ENCODE peak calls at places on chromosomes 12 and 14, in four cellular contexts. One of them, this sample, is unnamed.

GRCh38 chr14:64193821-64194220 is 100.3 kb downstream of the ESR2 start:
- DNase-seq in DND-41: no peak
- DNase-seq in AG10803: no peak
- DNase-seq in AG04449: no peak
- DNase-seq in this sample: no peak

GRCh38 chr12:68883151-68883550 is 49.8 kb downstream of the CPM start:
- DNase-seq in DND-41: no peak
- DNase-seq in AG10803: no peak
- DNase-seq in AG04449: no peak
- DNase-seq in this sample: no peak

GRCh38 chr12:663293-663871 is at the start of gene NINJ2:
- DNase-seq in AG04449: no peak
- DNase-seq in AG10803: peak
- DNase-seq in DND-41: peak
- DNase-seq in this sample: no peak

GRCh38 chr12:30694971-30695326 is 720 bp downstream of the IPO8 start:
- DNase-seq in DND-41: peak
- DNase-seq in AG10803: peak
- DNase-seq in AG04449: no peak
- DNase-seq in this sample: no peak

GRCh38 chr14:76311410-76311758 is 64.6 kb upstream of the ESRRB start:
- DNase-seq in DND-41: no peak
- DNase-seq in AG10803: no peak
- DNase-seq in AG04449: no peak
- DNase-seq in this sample: no peak

GRCh38 chr14:51564460-51564859 is 87.2 kb upstream of the FRMD6 start:
- DNase-seq in DND-41: no peak
- DNase-seq in AG10803: no peak
- DNase-seq in AG04449: no peak
- DNase-seq in this sample: no peak

GRCh38 chr14:78007160-78007559 is 163.0 kb upstream of the NRXN3 start:
- DNase-seq in AG04449: no peak
- DNase-seq in AG10803: no peak
- DNase-seq in DND-41: no peak
- DNase-seq in this sample: no peak

GRCh38 chr14:102593841-102594170 is 1.4 kb downstream of the RCOR1 start:
- DNase-seq in AG04449: no peak
- DNase-seq in AG10803: no peak
- DNase-seq in DND-41: no peak
- DNase-seq in this sample: no peak

GRCh38 chr12:125684968-125685790 is 619.9 kb downstream of the AACS start:
- DNase-seq in DND-41: no peak
- DNase-seq in AG10803: no peak
- DNase-seq in AG04449: no peak
- DNase-seq in this sample: no peak

GRCh38 chr12:91967590-91967989 is 178.1 kb downstream of the BTG1 start:
- DNase-seq in AG04449: no peak
- DNase-seq in DND-41: no peak
- DNase-seq in AG10803: no peak
- DNase-seq in this sample: no peak

GRCh38 chr12:53798575-53798974 is 46.8 kb upstream of the CISTR start:
- DNase-seq in AG04449: no peak
- DNase-seq in AG10803: no peak
- DNase-seq in DND-41: no peak
- DNase-seq in this sample: no peak

GRCh38 chr12:130881548-130881947 is 9.7 kb downstream of the RAN start:
- DNase-seq in AG10803: no peak
- DNase-seq in AG04449: no peak
- DNase-seq in DND-41: no peak
- DNase-seq in this sample: no peak

GRCh38 chr12:130881046-130881445 is 9.2 kb downstream of the RAN start:
- DNase-seq in AG04449: no peak
- DNase-seq in AG10803: no peak
- DNase-seq in DND-41: no peak
- DNase-seq in this sample: no peak

GRCh38 chr12:130879212-130879686 is 7.4 kb downstream of the RAN start:
- DNase-seq in DND-41: no peak
- DNase-seq in AG04449: no peak
- DNase-seq in AG10803: no peak
- DNase-seq in this sample: no peak

GRCh38 chr12:130879781-130880389 is 8.0 kb downstream of the RAN start:
- DNase-seq in AG10803: no peak
- DNase-seq in DND-41: no peak
- DNase-seq in AG04449: no peak
- DNase-seq in this sample: no peak

DNA sequence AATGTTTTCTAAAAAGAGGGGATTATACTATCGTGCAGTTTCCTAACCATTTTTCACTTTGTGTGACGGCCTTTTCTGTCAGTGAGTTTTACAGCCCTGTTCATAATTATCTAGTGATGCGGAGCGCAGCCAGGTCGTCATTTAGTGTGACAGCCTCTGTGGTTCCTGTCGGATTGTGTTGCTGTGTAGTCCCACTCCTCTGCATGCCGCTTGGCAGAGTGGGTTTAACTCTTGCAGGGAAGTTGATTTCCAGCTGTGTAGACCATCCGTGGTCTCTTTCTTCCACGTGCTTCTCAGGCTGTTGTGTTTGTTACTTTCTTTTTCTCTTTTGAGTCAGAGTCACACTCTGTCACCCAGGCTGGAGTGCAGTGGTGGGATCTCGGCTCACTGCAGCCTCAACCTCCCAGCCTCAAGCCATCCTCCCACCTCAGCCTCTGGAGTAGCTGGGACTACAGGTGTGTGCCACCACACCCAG is 8.6 kb downstream of the RAN start:
- DNase-seq in DND-41: peak
- DNase-seq in AG10803: no peak
- DNase-seq in AG04449: no peak
- DNase-seq in this sample: no peak
- H3K4me3 ChIP-seq in DND-41: no peak
- H3K4me3 ChIP-seq in AG10803: peak
- H3K4me3 ChIP-seq in AG04449: peak
- H3K4me3 ChIP-seq in this sample: no peak

GRCh38 chr14:101497910-101498860 is 63.1 kb upstream of the DIO3 start:
- DNase-seq in AG04449: no peak
- DNase-seq in DND-41: no peak
- DNase-seq in AG10803: no peak
- DNase-seq in this sample: no peak
- TF ChIP-seq CTCF in AG04449: no peak
- TF ChIP-seq CTCF in DND-41: no peak
- TF ChIP-seq CTCF in AG10803: no peak
- TF ChIP-seq CTCF in this sample: no peak

GRCh38 chr12:9730591-9730990 is 2.3 kb downstream of the CLECL1 start:
- DNase-seq in DND-41: no peak
- DNase-seq in AG04449: no peak
- DNase-seq in AG10803: no peak
- DNase-seq in this sample: no peak
- H3K4me3 ChIP-seq in DND-41: no peak
- H3K4me3 ChIP-seq in AG04449: no peak
- H3K4me3 ChIP-seq in AG10803: no peak
- H3K4me3 ChIP-seq in this sample: no peak

GRCh38 chr14:20415723-20416622 is 2.7 kb upstream of the TEP1 start:
- DNase-seq in AG04449: no peak
- DNase-seq in AG10803: peak
- DNase-seq in DND-41: peak
- DNase-seq in this sample: peak
- TF ChIP-seq CTCF in AG04449: peak
- TF ChIP-seq CTCF in AG10803: peak
- TF ChIP-seq CTCF in DND-41: peak
- TF ChIP-seq CTCF in this sample: peak

DNA sequence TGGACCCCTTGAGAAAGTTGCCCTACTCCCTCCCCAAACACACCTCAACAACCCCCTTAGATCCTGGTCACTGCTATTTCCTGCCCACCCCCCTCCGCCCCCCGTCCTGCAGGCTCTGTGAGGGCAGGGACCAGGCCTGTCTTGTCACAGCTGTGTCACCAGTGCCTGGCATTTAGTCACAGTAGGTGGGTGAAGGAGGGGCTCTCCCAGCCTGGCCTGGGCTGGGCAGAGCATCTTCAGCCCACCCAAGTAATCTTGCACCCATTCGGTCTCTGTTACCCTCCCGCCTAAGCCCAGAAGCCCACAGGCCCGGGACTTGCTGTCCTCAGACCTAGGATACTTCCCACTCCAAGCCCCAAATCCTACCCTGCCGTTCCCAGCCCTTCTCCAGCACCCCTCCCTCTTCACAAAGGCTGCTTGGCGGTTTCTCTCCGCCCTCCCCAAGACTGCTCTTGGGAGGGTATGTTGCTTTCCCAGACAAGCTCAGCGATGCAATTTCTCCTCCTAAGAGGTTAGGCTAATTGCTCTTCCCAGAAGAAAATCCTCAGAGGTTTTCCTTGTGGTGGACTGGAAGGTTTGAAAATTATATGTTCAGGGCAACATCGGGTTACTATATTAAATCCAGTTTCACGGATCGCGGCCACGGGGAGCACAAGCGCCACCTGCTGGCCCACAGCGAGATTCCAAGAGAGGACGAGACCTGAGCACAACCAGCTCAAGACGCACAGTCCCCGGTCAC is 50.8 kb upstream of the ZFP36L1 start:
- DNase-seq in AG04449: no peak
- DNase-seq in DND-41: peak
- DNase-seq in AG10803: peak
- DNase-seq in this sample: peak
- H3K4me3 ChIP-seq in AG04449: no peak
- H3K4me3 ChIP-seq in DND-41: peak
- H3K4me3 ChIP-seq in AG10803: peak
- H3K4me3 ChIP-seq in this sample: no peak

DNA sequence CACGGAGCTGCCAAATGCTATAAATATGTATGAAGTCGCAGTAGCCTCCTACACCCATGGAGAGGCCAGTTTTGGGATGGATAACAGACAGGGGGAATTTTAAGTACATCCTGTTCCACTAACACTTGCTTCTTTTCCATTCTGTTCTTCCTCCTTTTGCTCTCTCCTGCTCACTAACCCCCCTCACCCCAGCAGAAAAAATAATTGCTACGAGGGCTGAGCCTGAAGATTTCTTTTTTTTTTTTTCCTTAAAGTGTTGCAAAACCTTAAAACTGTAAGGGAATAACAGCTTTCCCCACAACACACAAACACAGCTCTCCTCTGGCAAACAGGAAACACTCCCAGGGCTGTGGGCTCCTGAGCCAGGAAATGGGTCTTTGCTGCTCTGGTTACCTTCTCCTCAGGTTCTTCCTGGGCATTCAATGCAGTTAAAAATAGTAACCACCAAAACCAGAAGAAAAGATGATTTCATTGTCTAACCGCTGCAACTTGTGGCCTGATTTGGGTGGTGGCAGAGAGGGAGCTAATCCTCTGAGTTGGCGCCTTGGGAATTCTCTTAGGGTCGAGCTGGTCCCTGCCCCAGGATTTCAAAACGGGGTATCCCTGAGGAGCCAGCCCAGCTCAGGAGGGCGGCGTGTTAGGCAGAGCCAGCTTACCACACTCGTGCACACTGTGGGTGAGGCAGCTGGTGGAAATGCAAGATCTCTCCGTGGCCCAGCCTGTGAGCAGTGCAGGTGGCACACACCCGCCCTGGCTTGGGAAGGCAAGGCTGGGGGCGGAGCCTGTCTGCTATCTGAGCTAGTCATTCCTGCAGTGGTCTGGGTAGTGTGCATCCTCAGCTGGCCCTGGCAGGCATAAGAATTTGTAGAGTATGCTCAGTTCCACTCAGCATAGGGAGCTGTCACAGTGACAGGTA is 17.1 kb upstream of the EMP1 start:
- DNase-seq in DND-41: peak
- DNase-seq in AG10803: peak
- DNase-seq in AG04449: no peak
- DNase-seq in this sample: no peak
- TF ChIP-seq CTCF in DND-41: no peak
- TF ChIP-seq CTCF in AG10803: no peak
- TF ChIP-seq CTCF in AG04449: no peak
- TF ChIP-seq CTCF in this sample: no peak

DNA sequence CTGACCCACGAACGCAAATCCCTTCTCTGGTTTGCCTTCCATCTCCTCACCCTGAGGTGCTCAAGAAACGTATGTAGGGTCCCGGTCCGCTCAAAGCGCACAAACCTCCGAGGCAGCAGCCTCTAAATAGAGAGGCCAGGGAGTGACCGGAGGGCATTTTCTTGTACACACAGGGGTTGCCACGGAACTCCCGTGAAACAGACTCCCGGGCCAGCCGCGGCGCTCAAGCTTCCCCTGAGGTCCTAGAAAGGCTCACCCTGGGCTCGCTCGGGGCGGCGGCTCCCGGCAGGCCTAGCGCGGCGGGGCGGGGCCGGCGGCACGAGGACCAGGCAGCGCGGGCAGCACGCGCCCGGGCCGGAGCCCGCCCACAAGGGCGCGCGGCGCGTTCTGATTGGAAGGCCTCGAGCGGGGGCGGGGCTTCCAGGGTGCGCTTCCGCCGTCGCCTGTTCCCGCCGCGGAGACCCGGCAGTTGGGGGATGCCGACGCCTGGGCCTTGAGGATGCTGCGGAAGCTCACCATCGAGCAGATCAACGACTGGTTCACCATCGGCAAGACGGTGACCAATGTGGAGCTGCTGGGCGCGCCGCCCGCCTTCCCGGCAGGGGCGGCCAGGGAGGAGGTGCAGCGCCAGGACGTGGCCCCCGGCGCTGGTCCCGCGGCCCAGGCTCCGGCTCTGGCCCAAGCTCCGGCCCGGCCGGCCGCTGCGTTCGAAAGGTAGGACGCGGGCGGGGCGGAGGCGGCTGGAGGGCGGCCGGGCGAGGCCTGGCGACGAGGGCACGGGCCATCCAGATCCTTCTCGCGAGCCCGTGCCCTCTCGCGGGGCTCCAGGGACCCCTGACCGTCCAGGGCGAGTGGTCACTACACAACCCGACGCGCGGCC is at the start of gene TDRD9:
- DNase-seq in AG04449: no peak
- DNase-seq in DND-41: no peak
- DNase-seq in AG10803: no peak
- DNase-seq in this sample: no peak
- H3K4me3 ChIP-seq in AG04449: no peak
- H3K4me3 ChIP-seq in DND-41: no peak
- H3K4me3 ChIP-seq in AG10803: no peak
- H3K4me3 ChIP-seq in this sample: no peak

GRCh38 chr14:74685054-74685453 is 27.8 kb downstream of the AREL1 start:
- DNase-seq in AG04449: no peak
- DNase-seq in AG10803: no peak
- DNase-seq in DND-41: no peak
- DNase-seq in this sample: no peak

GRCh38 chr14:74686324-74686723 is 26.6 kb downstream of the AREL1 start:
- DNase-seq in DND-41: no peak
- DNase-seq in AG04449: no peak
- DNase-seq in AG10803: no peak
- DNase-seq in this sample: no peak

GRCh38 chr14:74682169-74682952 is 30.5 kb downstream of the AREL1 start:
- DNase-seq in AG10803: no peak
- DNase-seq in DND-41: no peak
- DNase-seq in AG04449: no peak
- DNase-seq in this sample: no peak

GRCh38 chr14:74683406-74683805 is 29.5 kb downstream of the AREL1 start:
- DNase-seq in AG10803: no peak
- DNase-seq in AG04449: no peak
- DNase-seq in DND-41: peak
- DNase-seq in this sample: no peak

GRCh38 chr14:74684444-74684843 is 28.4 kb downstream of the AREL1 start:
- DNase-seq in DND-41: no peak
- DNase-seq in AG10803: no peak
- DNase-seq in AG04449: no peak
- DNase-seq in this sample: no peak
- TF ChIP-seq CTCF in DND-41: no peak
- TF ChIP-seq CTCF in AG10803: no peak
- TF ChIP-seq CTCF in AG04449: no peak
- TF ChIP-seq CTCF in this sample: no peak